ENCODE peak calls at places on chromosomes 16 and 17, in five cellular contexts. R is ovary; N is hepatocyte; E is GM23248; V is effector memory CD4-positive, alpha-beta T cell. W is an unnamed sample.

GRCh38 chr17:13143001-13143400 is 125.2 kb upstream of the ELAC2 start:
- DNase-seq in V (no peak), N (no peak), E (no peak), R (no peak), W (no peak)

GRCh38 chr17:29620779-29621500 is 1.8 kb downstream of the CORO6 start:
- DNase-seq in R (no peak), E (no peak), V (no peak), N (no peak), W (no peak)

GRCh38 chr16:56372013-56372634 is 53.2 kb downstream of the AMFR start:
- DNase-seq in E (no peak), N (no peak), R (no peak), V (no peak), W (no peak)

GRCh38 chr17:8944083-8944482 is 21.4 kb downstream of the PIK3R5 start:
- DNase-seq in E (no peak), R (no peak), V (no peak), N (no peak), W (no peak)

GRCh38 chr16:65600629-65601028 is 478.8 kb upstream of the CDH11 start:
- DNase-seq in R (no peak), N (no peak), E (peak; percentile 25), V (no peak), W (no peak)

GRCh38 chr17:75783069-75783783 is 1.4 kb upstream of the UNK start:
- DNase-seq in R (no peak), V (no peak), N (peak; percentile 77), E (peak; percentile 86), W (peak; percentile 71)

GRCh38 chr17:36813357-36813756 is 123.9 kb upstream of the LHX1 start:
- DNase-seq in N (no peak), V (no peak), E (no peak), R (no peak), W (no peak)

GRCh38 chr16:14650629-14651028 is 17.9 kb downstream of the BFAR start:
- DNase-seq in N (no peak), E (no peak), R (no peak), V (no peak), W (no peak)

GRCh38 chr17:17551361-17551760 is 40.1 kb downstream of the PEMT start:
- DNase-seq in N (peak; percentile 75), V (no peak), E (peak; percentile 32), R (no peak), W (peak; percentile 94)

GRCh38 chr16:48160575-48160974 is 4.8 kb upstream of the ABCC12 start:
- DNase-seq in V (no peak), N (no peak), R (no peak), E (no peak), W (no peak)

GRCh38 chr17:80644588-80644987 is 100.0 kb downstream of the RPTOR start:
- DNase-seq in E (no peak), N (no peak), R (no peak), V (no peak), W (no peak)

GRCh38 chr17:49596613-49597244 is 21.1 kb downstream of the NXPH3 start:
- DNase-seq in R (no peak), V (no peak), E (no peak), N (no peak), W (no peak)

GRCh38 chr17:49595980-49596379 is 20.3 kb downstream of the NXPH3 start:
- DNase-seq in N (no peak), E (no peak), V (no peak), R (no peak), W (no peak)

GRCh38 chr17:49597438-49597837 is 21.8 kb downstream of the NXPH3 start:
- DNase-seq in N (no peak), E (no peak), R (no peak), V (no peak), W (no peak)

GRCh38 chr17:49598918-49599317 is 23.2 kb downstream of the NXPH3 start:
- DNase-seq in R (no peak), V (no peak), E (no peak), N (no peak), W (no peak)

DNA sequence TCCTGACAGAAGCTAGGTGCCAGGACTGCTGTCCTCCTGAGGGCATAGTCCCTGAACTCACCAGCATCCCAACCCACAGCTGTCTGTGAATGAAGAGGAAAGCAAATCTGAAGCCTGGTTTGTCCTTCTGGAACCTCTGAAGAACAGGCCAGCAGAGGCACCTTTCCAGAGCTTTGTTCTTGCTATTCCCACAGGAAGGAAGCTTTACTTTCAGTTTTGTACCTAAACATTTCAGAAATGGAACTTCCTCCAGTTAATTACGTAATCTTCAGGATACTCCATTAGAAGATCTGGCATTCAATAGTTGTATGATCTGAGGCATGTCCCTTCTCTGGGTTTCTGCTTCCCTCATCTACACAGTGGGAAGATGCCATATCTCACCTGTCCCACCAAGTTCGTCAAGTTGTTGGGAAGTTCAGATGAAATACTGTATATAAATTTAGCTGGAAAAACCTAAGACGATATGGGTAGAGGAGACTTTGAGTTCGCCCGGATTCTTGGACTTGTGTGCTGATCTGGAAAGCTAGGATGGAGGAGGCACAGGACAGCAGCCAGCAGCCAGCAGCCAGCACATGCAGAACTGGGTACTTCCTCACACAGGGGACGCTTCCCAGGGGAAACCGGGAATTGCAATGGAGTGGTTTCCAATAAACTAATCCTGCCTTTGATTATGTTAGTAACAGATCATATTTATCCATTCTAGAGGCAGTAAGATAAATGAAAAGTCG is 22.4 kb downstream of the NXPH3 start:
- DNase-seq in V (no peak), R (no peak), E (no peak), N (no peak), W (no peak)
- H3K36me3 ChIP-seq in V (peaks cover 65% of the 10 kb centered on the region), R (no peaks in the 10 kb centered on the region), E (peaks cover 33% of the 10 kb centered on the region), N (no peaks in the 10 kb centered on the region), W (peaks cover 46% of the 10 kb centered on the region)

DNA sequence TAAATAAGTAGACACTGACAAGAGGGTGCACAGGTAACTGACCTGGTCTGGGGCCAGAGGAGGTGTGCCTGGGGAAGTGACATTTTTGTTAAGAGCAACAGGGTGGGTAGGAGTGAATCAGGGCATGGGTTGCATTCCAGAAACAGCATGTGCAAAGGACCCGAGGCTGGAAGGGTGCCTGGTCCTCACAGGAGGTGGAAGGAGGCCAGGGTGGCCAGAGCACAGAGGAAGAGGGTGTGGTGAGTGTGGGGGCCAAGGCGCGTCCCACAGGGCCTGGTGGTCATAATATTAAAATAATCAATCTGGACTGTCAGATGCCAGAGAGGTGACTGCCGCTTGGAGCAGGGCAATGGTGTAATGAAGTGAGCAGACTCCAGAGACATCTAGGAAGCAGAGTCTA is 14.3 kb downstream of the ARHGAP23 start:
- DNase-seq in N (no peak), R (no peak), V (no peak), E (peak; percentile 55), W (no peak)
- H3K36me3 ChIP-seq in N (no peaks in the 10 kb centered on the region), R (no peaks in the 10 kb centered on the region), V (no peaks in the 10 kb centered on the region), E (no peaks in the 10 kb centered on the region), W (no peaks in the 10 kb centered on the region)

GRCh38 chr17:64048805-64049204 is 28.4 kb upstream of the ICAM2 start:
- DNase-seq in E (no peak), R (no peak), N (no peak), V (no peak), W (no peak)

GRCh38 chr17:64053101-64053500 is 32.7 kb upstream of the ICAM2 start:
- DNase-seq in N (no peak), E (no peak), V (no peak), R (no peak), W (no peak)

GRCh38 chr17:64055183-64056142 is 35.0 kb upstream of the ICAM2 start:
- DNase-seq in V (no peak), R (no peak), E (no peak), N (no peak), W (no peak)

GRCh38 chr17:64054304-64054703 is 33.9 kb upstream of the ICAM2 start:
- DNase-seq in V (no peak), N (no peak), R (no peak), E (no peak), W (no peak)

GRCh38 chr17:64051153-64051552 is 30.7 kb upstream of the ICAM2 start:
- DNase-seq in R (no peak), V (no peak), N (no peak), E (no peak), W (no peak)
- H3K36me3 ChIP-seq in R (no peaks in the 10 kb centered on the region), V (peaks cover 85% of the 10 kb centered on the region), N (no peaks in the 10 kb centered on the region), E (no peaks in the 10 kb centered on the region), W (peaks cover 4% of the 10 kb centered on the region)

GRCh38 chr17:40315206-40315605 is 6.2 kb downstream of the RARA start:
- DNase-seq in R (no peak), N (no peak), E (no peak), V (no peak), W (no peak)

GRCh38 chr17:40314557-40314953 is 5.6 kb downstream of the RARA start:
- DNase-seq in E (peak; percentile 98), V (peak; percentile 88), R (peak; percentile 69), N (peak; percentile 85), W (peak; percentile 81)

GRCh38 chr17:40312893-40313659 is 4.1 kb downstream of the RARA start:
- DNase-seq in V (no peak), N (no peak), R (no peak), E (no peak), W (no peak)

GRCh38 chr17:40312131-40312731 is 3.3 kb downstream of the RARA start:
- DNase-seq in N (no peak), R (no peak), E (no peak), V (no peak), W (no peak)

DNA sequence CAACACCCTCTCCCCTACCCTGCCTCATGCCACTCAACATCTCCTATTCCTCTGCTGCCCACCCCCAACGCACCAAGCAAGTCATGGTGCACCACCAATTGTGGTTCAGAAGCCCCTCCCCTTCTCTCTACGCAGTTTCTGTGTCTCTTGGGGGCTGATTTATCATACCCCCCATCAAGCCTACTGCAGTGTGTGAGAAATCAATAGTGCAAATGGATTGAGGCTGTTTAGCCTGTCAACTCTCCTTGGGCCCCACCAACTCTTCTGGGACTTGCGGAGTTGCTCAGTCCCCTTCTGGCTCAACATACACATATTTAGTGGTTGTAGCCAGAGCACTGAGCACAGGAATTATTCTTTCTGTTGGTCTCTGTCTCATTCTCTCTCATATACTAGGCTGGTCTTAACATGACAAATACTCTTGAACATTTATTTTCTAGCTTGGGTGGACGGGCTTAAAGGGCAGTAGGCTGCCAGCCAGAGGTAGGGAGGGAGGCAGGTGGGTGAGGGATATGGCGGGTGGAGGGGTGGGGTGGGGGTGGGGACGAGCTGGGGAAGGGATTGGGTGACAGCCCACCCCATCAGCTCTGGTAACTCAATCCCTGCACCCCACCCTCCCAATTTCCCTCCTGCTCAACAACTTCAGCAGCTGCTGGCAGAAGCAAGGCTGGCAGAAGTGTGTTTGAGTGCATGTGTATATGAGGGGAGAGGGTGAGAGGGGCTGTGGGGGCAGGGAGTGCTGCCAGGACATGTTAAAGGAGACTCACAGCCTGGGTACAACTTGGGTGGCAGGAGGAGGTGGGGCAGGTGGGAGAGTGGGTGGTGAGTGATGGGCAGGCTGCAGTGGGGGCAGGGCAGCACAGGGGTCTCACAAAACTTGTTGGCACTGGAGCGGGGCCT is 4.9 kb downstream of the RARA start:
- DNase-seq in E (peak; percentile 39), R (no peak), V (no peak), N (no peak), W (no peak)
- H3K36me3 ChIP-seq in E (no peaks in the 10 kb centered on the region), R (no peaks in the 10 kb centered on the region), V (no peaks in the 10 kb centered on the region), N (no peaks in the 10 kb centered on the region), W (no peaks in the 10 kb centered on the region)

DNA sequence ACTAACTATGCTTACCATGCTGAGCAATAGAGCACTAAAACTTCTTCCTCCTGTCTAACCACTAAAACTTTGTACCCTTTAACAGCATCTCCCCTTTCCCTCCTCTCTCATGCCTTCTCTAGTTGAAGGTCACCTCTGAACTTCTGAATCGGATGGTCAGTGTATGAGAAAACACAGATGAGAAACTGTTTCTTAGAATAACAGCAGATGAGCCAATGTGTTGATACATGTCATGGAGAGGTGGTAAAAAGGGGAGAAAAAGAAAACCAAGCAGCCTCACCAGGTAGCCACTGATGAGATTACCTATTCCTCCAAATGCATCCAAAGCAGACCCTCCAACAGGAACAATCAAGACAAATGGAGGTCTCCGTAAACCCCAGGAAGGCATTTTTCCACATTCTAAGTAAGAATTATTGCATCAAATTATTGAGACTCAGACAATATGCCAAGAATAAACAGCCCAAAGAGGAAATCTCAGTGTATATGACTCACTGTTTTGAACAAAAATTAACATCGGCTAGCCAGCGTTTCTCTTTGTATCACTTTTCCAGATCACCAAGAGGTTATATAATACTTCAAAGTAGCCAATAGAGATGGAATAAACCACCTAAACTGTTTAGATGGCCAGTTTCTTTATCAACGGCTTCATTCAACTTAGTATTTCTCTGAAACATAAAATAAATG is 793.3 kb upstream of the SOX9 start:
- DNase-seq in R (no peak), E (peak; percentile 74), V (no peak), N (no peak), W (peak; percentile 48)
- H3K36me3 ChIP-seq in R (no peaks in the 10 kb centered on the region), E (no peaks in the 10 kb centered on the region), V (no peaks in the 10 kb centered on the region), N (no peaks in the 10 kb centered on the region), W (no peaks in the 10 kb centered on the region)